ENCODE peak calls at places on chromosomes 13 and 19, in eight cellular contexts. Z is upper lobe of right lung, F is cardiac muscle cell, C is A673, X is A549, B is colonic mucosa, W is lung, H is body of pancreas. J is an unnamed sample.

GRCh38 chr19:57338798-57339378 is 12.2 kb upstream of the ZNF304 start:
- DNase-seq in B (no peak), Z (no peak), F (no peak), H (no peak), X (no peak), C (no peak), W (peak; percentile 9), J (no peak)

GRCh38 chr13:34048652-34049051 is 230.7 kb downstream of the RFC3 start:
- DNase-seq in F (no peak), W (no peak), Z (no peak), B (no peak), X (no peak), H (no peak), C (no peak), J (no peak)

GRCh38 chr19:1852294-1852646 is 4.0 kb upstream of the REXO1 start:
- DNase-seq in F (no peak), B (no peak), H (no peak), C (peak; percentile 77), Z (no peak), W (no peak), X (no peak), J (no peak)

GRCh38 chr19:40726279-40726678 is 9.4 kb downstream of the ITPKC start:
- DNase-seq in B (no peak), W (no peak), F (no peak), H (no peak), C (no peak), Z (no peak), X (no peak), J (no peak)

GRCh38 chr13:99931462-99931861 is 40.1 kb downstream of the ZIC5 start:
- DNase-seq in H (no peak), C (no peak), X (no peak), B (no peak), W (no peak), Z (no peak), F (no peak), J (no peak)

GRCh38 chr13:62747629-62748028 is 1332.0 kb upstream of the PCDH20 start:
- DNase-seq in X (peak; percentile 4), Z (no peak), B (no peak), C (peak; percentile 44), W (no peak), H (no peak), F (no peak), J (no peak)

GRCh38 chr13:30569901-30570576 is 47.7 kb upstream of the USPL1 start:
- DNase-seq in F (no peak), W (no peak), B (peak; percentile 24), Z (no peak), X (peak; percentile 73), C (peak; percentile 81), H (peak; percentile 10), J (no peak)

GRCh38 chr13:112562254-112562653 is 25.7 kb downstream of the TUBGCP3 start:
- DNase-seq in X (no peak), H (no peak), W (no peak), B (no peak), F (no peak), Z (no peak), C (no peak), J (no peak)

GRCh38 chr13:80161896-80162295 is 179.0 kb downstream of the SPRY2 start:
- DNase-seq in C (no peak), X (no peak), Z (no peak), F (no peak), W (no peak), B (no peak), H (no peak), J (no peak)

GRCh38 chr13:20721454-20722357 is 18.2 kb downstream of the IL17D start:
- DNase-seq in B (peak; percentile 37), W (peak; percentile 42), H (peak; percentile 59), C (peak; percentile 46), F (peak; percentile 64), Z (peak; percentile 73), X (no peak), J (no peak)

GRCh38 chr13:112249644-112250610 is 126.2 kb upstream of the SPACA7 start:
- DNase-seq in F (no peak), H (no peak), W (peak; percentile 24), X (no peak), B (peak; percentile 9), C (no peak), Z (peak; percentile 48), J (peak; percentile 57)

GRCh38 chr19:32188921-32189320 is 156.5 kb upstream of the ZNF507 start:
- DNase-seq in B (no peak), F (no peak), X (no peak), H (no peak), C (no peak), W (no peak), Z (no peak), J (peak; percentile 28)

GRCh38 chr13:109307027-109307426 is 479.4 kb downstream of the IRS2 start:
- DNase-seq in Z (no peak), X (no peak), F (no peak), C (no peak), H (no peak), B (no peak), W (no peak), J (no peak)

GRCh38 chr13:62643007-62643483 is 1227.4 kb upstream of the PCDH20 start:
- DNase-seq in C (no peak), X (peak; percentile 76), H (no peak), B (no peak), W (no peak), F (no peak), Z (no peak), J (no peak)

GRCh38 chr13:72960541-72960940 is 98.3 kb upstream of the KLF5 start:
- DNase-seq in Z (no peak), F (no peak), X (no peak), B (no peak), H (no peak), W (no peak), C (no peak), J (no peak)

GRCh38 chr13:80888421-80888820 is 547.5 kb upstream of the SPRY2 start:
- DNase-seq in X (no peak), F (no peak), C (no peak), Z (no peak), W (no peak), H (no peak), B (no peak), J (no peak)

DNA sequence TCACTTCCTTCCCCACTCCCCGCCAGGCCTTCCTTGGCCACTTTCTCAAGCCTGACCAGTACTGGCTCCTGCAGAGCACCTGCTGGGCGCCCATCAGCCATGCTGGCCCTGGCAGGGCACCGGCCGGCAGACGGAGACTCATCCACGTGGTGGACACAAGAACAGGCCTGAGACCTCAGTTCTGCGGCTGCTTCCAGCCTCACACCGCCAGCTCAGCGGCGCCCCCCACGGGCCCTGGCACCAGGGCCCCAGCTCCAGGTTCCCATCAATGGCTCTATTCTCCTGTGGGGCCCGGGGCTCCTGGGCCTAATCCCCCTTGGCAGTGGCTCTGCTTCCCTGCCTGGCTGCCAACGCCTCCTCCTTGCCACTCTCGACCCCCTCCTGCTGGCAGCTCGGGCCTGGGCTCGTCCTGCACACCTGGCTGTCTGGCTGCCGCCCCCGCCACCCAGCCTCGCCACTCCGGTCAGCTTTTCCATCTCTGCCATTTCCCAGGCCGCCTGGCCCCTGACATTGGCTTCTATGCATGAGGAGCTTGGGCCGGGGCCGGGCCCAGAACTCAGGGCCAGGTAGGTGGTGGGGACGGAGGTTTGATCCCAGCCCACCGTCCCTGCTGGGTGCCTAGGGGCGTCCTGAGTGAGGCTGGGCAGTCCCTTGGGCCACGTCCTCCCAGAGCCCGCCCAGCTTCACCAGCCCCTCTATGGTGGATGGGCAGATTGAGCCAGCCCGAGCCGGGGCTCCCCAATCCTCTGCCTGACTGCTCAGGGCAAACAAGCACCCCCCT is 6.2 kb downstream of the NDUFA11 start:
- DNase-seq in F (no peak), W (no peak), B (no peak), X (no peak), Z (no peak), H (no peak), C (no peak), J (no peak)
- TF ChIP-seq CTCF in F (no peak), W (no peak), B (no peak), X (no peak), Z (no peak), H (no peak), C (peak; percentile 21), J (no peak)

DNA sequence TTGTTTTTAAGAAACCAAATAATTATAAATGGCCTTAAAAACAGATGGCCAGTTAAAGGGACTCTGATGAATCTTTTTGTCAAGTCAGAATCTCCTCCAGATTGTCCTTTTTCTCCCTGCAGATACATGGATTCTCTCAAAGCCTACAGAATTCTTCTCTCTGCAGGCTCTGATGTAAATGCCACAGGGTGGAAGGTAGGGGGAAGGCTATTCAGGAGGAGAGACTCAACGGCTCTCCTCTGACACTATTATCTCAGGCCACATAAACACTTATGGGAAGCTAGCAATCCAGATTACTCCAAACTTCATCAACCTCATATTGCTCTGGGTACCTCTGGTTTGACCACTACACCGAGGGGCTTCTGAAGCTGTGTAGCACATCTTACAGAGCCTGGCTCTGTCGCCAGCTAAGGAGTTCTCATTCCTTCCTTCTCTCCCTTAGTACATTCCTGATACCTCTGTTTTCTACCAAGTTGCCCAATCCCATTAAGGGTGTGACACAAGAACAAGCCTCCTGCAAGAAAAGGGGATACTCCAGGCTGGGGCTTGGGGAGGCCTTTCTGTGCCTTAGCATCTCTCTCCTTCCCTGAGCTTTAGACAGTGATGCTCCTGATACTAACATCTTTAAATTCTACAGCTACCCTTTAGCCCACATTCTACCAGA is 14.9 kb downstream of the LCP1 start:
- DNase-seq in F (no peak), B (no peak), H (no peak), W (no peak), Z (no peak), C (no peak), X (no peak), J (no peak)
- H3K27ac ChIP-seq in F (no peak overlapping the region), B (no peak overlapping the region), H (no peak overlapping the region), W (no peak overlapping the region), Z (no peak overlapping the region), C (no peak overlapping the region), X (no peak overlapping the region), J (no peak overlapping the region)

DNA sequence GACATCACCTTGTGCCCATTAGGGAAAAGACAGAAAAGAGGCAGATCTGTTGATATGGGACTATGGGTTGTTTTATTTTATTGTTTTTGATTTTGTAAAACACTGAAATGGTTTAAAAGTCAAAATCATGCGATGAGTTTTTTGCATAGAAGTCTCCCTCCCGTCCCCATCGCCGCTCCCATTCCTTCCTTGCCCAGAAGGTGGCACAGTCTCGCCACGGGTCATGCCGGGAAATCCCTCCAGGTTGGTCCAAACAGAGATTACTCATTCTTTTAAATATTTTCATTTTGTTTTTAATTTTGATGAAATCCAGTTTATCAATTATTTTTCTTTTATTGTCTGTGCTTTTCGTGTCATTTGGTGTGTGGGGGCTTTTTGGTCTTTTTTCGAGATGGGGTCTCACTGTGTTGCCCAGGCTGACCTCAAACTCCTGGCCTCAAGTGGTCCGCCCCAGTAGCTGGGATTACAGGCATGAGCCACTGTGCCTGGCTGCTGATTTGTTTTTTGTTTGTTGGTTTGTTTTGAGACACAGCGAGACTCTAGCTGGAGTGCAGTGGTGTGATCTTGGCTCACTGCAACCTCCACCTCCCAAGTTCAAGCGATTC is 9.2 kb downstream of the PGPEP1 start:
- DNase-seq in F (peak; percentile 43), Z (peak; percentile 80), C (peak; percentile 69), X (peak; percentile 61), H (peak; percentile 72), W (peak; percentile 68), B (peak; percentile 78), J (no peak)
- TF ChIP-seq CTCF in F (peak; percentile 90), Z (peak; percentile 87), C (peak; percentile 92), X (peak; percentile 84), H (peak; percentile 89), W (peak; percentile 64), B (peak; percentile 70), J (peak; percentile 27)

DNA sequence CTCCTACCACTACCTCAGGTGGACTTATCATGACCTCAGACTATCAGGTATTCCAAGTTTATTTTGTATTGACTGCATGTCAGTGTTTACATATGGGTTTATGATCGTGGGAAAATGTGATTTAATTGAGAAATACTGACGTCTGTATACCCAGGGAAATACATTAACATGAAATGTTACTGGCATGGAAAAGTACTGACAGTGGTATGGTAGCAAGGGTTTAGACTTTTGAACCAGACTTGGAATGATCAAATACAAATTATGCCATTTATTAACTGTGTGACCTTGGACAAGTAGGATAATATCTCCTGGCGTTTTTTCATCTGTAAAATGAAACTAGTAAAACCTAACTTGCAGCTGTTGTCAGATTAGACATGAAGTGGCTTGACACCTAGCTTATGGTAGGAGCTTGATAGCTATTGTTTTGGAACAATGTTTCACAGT is 147.7 kb downstream of the CDK8 start:
- DNase-seq in X (no peak), F (no peak), W (no peak), H (no peak), C (no peak), Z (no peak), B (no peak), J (no peak)
- H3K27ac ChIP-seq in X (no peak overlapping the region), F (no peak overlapping the region), W (no peak overlapping the region), H (peak overlapping the region; percentile 38), C (no peak overlapping the region), Z (no peak overlapping the region), B (no peak overlapping the region), J (no peak overlapping the region)